ENCODE peak calls at places on chromosomes 12 and 14, in five cellular contexts. A, P, J, C and F are unnamed samples.

GRCh38 chr12:100201604-100202423 is 1.2 kb downstream of the ACTR6 start:
- DNase-seq in P (no peak), A (no peak), J (no peak), C (no peak), F (no peak)

GRCh38 chr14:54776361-54777001 is 126.1 kb downstream of the GCH1 start:
- DNase-seq in C (no peak), P (peak; percentile 24), A (no peak), J (peak; percentile 33), F (peak; percentile 18)

GRCh38 chr14:34227834-34228662 is 234.0 kb downstream of the SPTSSA start:
- DNase-seq in C (peak; percentile 72), A (peak; percentile 73), P (no peak), J (peak; percentile 81), F (peak; percentile 47)

GRCh38 chr12:4530982-4531586 is 7.6 kb upstream of the RAD51AP1 start:
- DNase-seq in J (no peak), C (no peak), P (no peak), A (no peak), F (no peak)

GRCh38 chr12:130514149-130514551 is 176.5 kb downstream of the PIWIL1 start:
- DNase-seq in A (no peak), C (no peak), P (no peak), J (peak; percentile 45), F (no peak)

GRCh38 chr12:32261638-32262037 is 137.7 kb upstream of the FGD4 start:
- DNase-seq in C (peak; percentile 8), A (peak; percentile 16), P (no peak), J (no peak), F (no peak)

GRCh38 chr12:91565246-91565645 is 382.6 kb upstream of the DCN start:
- DNase-seq in C (no peak), J (no peak), A (no peak), P (no peak), F (no peak)

GRCh38 chr12:109467978-109468676 is 9.0 kb downstream of the KCTD10 start:
- DNase-seq in J (no peak), A (peak; percentile 20), P (no peak), C (no peak), F (no peak)

GRCh38 chr14:34489324-34489723 is 27.3 kb upstream of the SPTSSA start:
- DNase-seq in P (no peak), C (no peak), J (no peak), A (no peak), F (no peak)

GRCh38 chr12:108468149-108468968 is 46.7 kb upstream of the FICD start:
- DNase-seq in C (peak; percentile 21), P (no peak), A (peak; percentile 60), J (no peak), F (peak; percentile 15)

GRCh38 chr12:113835913-113836312 is 130.2 kb downstream of the RBM19 start:
- DNase-seq in P (no peak), A (no peak), J (no peak), C (no peak), F (no peak)

GRCh38 chr12:27709932-27710591 is 570 bp upstream of the MRPS35 start:
- DNase-seq in P (peak; percentile 9), J (no peak), A (peak; percentile 12), C (peak; percentile 66), F (peak; percentile 26)

GRCh38 chr12:112018571-112019237 is 5.5 kb downstream of the ERP29 start:
- DNase-seq in J (no peak), A (no peak), C (no peak), P (no peak), F (no peak)

GRCh38 chr12:53558631-53559030 is 51.3 kb upstream of the NPFF start:
- DNase-seq in A (no peak), J (no peak), C (no peak), P (no peak), F (no peak)

GRCh38 chr12:87217486-87217885 is 811.7 kb downstream of the C12orf50 start:
- DNase-seq in J (no peak), A (no peak), C (no peak), P (no peak), F (no peak)

GRCh38 chr12:47282206-47282605 is 202.4 kb upstream of the AMIGO2 start:
- DNase-seq in J (no peak), A (no peak), C (no peak), P (no peak), F (no peak)

GRCh38 chr14:22432348-22432976 is 156.6 kb downstream of the DAD1 start:
- DNase-seq in C (no peak), P (no peak), A (no peak), J (no peak), F (peak; percentile 47)

GRCh38 chr12:56900583-56900982 is 33.6 kb downstream of the SDR9C7 start:
- DNase-seq in C (no peak), A (peak; percentile 59), P (no peak), J (no peak), F (no peak)

GRCh38 chr12:130351331-130351730 is 13.6 kb downstream of the PIWIL1 start:
- DNase-seq in J (no peak), A (no peak), C (no peak), P (no peak), F (no peak)

GRCh38 chr12:103801709-103802585 is 39.1 kb downstream of the NT5DC3 start:
- DNase-seq in P (no peak), A (no peak), J (no peak), C (peak; percentile 57), F (no peak)

GRCh38 chr14:105430535-105430934 is 10.9 kb downstream of the MTA1 start:
- DNase-seq in J (no peak), A (no peak), C (no peak), P (no peak), F (no peak)

GRCh38 chr14:104791425-104791824 is 4.1 kb downstream of the AKT1 start:
- DNase-seq in C (no peak), J (no peak), P (no peak), A (no peak), F (no peak)

GRCh38 chr12:21559855-21560569 is 33.9 kb downstream of the SPX start:
- DNase-seq in A (no peak), C (no peak), J (no peak), P (no peak), F (no peak)

GRCh38 chr12:62679569-62679968 is 212.9 kb downstream of the MON2 start:
- DNase-seq in J (no peak), P (no peak), A (no peak), C (no peak), F (no peak)

GRCh38 chr12:389138-390096 is at the start of gene KDM5A:
- DNase-seq in A (peak; percentile 85), P (peak; percentile 73), C (peak; percentile 86), J (peak; percentile 91), F (peak; percentile 95)

GRCh38 chr14:75204106-75204505 is 27.7 kb upstream of the TMED10 start:
- DNase-seq in P (no peak), J (no peak), A (no peak), C (no peak), F (no peak)

GRCh38 chr12:69566603-69567002 is 18.7 kb upstream of the CCT2 start:
- DNase-seq in J (no peak), C (no peak), A (no peak), P (no peak), F (no peak)

GRCh38 chr12:69570000-69570516 is 15.2 kb upstream of the CCT2 start:
- DNase-seq in P (no peak), A (no peak), J (no peak), C (no peak), F (no peak)

GRCh38 chr12:69575346-69575745 is 9.9 kb upstream of the CCT2 start:
- DNase-seq in A (no peak), C (no peak), J (no peak), P (no peak), F (no peak)

GRCh38 chr12:69569236-69569635 is 16.0 kb upstream of the CCT2 start:
- DNase-seq in C (no peak), J (no peak), A (no peak), P (no peak), F (no peak)

GRCh38 chr12:69570545-69571399 is 14.5 kb upstream of the CCT2 start:
- DNase-seq in J (peak; percentile 49), P (peak; percentile 15), A (peak; percentile 59), C (peak; percentile 54), F (peak; percentile 61)
- TF ChIP-seq REST in J (no peak), P (no peak), A (no peak), C (no peak), F (no peak)

GRCh38 chr12:67217647-67218046 is 51.5 kb upstream of the CAND1 start:
- DNase-seq in A (no peak), J (no peak), P (no peak), C (no peak), F (no peak)

GRCh38 chr12:67220065-67220464 is 49.1 kb upstream of the CAND1 start:
- DNase-seq in P (no peak), C (peak; percentile 10), A (no peak), J (no peak), F (no peak)

GRCh38 chr12:67223225-67223624 is 45.9 kb upstream of the CAND1 start:
- DNase-seq in C (no peak), A (no peak), J (no peak), P (no peak), F (no peak)

GRCh38 chr12:67222302-67222701 is 46.9 kb upstream of the CAND1 start:
- DNase-seq in J (no peak), A (no peak), C (no peak), P (no peak), F (no peak)
- TF ChIP-seq GABPA in J (no peak), A (no peak), C (no peak), P (no peak), F (no peak)

GRCh38 chr14:91153360-91153759 is 39.5 kb downstream of the DGLUCY start:
- DNase-seq in C (no peak), A (no peak), J (no peak), P (no peak), F (no peak)

GRCh38 chr14:91158091-91158790 is 44.4 kb downstream of the DGLUCY start:
- DNase-seq in C (no peak), P (no peak), A (no peak), J (no peak), F (no peak)

GRCh38 chr14:91152499-91152898 is 38.6 kb downstream of the DGLUCY start:
- DNase-seq in J (no peak), A (no peak), P (no peak), C (no peak), F (no peak)

GRCh38 chr14:91155626-91156089 is 41.8 kb downstream of the DGLUCY start:
- DNase-seq in A (no peak), C (no peak), P (no peak), J (no peak), F (no peak)

DNA sequence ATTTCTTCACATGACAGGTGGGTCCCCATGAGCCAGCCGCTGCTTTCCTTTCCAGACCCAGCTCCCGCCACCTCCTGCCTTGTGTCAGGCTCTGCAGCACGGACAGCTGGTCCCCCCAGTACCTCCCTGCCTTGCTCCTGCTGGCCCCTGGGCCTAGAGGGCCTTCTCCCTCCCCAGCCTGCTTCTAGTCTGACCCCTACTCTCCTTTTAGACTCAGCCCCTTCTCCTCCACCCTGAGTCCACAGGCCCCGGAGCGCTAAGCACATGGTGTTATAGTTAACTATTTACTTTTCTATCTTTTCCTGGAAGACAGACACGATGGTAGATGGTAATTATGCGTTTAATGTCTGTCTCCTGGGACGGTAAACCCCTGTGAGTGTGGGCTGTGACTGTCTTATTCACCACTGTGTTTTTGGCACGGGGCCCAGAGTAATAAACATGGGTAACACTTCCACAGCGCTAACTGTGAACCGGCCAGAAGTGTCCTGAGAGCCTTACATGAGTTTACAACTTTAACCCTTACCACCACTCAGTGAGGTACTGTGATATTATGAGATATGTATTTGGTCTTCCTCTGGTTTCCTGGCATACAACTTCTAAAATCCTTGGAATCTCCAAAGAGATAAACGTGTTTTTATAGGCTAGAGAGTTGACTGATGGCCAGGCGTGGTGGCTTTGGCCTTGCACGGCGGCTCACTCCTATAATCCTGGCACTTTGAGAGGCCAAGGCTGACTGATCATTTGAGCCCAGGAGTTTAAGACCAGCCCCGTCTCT is 41.2 kb downstream of the DGLUCY start:
- DNase-seq in P (no peak), C (no peak), A (peak; percentile 40), J (peak; percentile 40), F (no peak)
- TF ChIP-seq POLR2AphosphoS5 in P (no peak), C (no peak), A (no peak), J (no peak), F (no peak)

GRCh38 chr12:64699504-64700115 is 59.6 kb downstream of the GNS start:
- DNase-seq in C (no peak), J (no peak), A (no peak), P (no peak), F (peak; percentile 70)
- TF ChIP-seq REST in C (no peak), J (no peak), A (no peak), P (no peak), F (no peak)